ENCODE peak calls at places on chromosome 3, in five cellular contexts. One of them, this sample, is unnamed. For H3K27me3, the result is how much of the 10 kb centered on the place peaks cover.

GRCh38 chr3:46947981-46948791 is 28.4 kb downstream of the CCDC12 start:
- DNase-seq in lower lobe of right lung: peak
- DNase-seq in cardiac muscle cell: peak
- DNase-seq in upper lobe of right lung: peak
- DNase-seq in Karpas-422: no peak
- DNase-seq in this sample: peak

GRCh38 chr3:46061887-46062286 is 34.6 kb upstream of the XCR1 start:
- DNase-seq in cardiac muscle cell: no peak
- DNase-seq in lower lobe of right lung: no peak
- DNase-seq in upper lobe of right lung: no peak
- DNase-seq in Karpas-422: no peak
- DNase-seq in this sample: no peak

GRCh38 chr3:89300519-89300918 is 193.1 kb downstream of the EPHA3 start:
- DNase-seq in Karpas-422: no peak
- DNase-seq in lower lobe of right lung: no peak
- DNase-seq in cardiac muscle cell: no peak
- DNase-seq in upper lobe of right lung: no peak
- DNase-seq in this sample: no peak

GRCh38 chr3:134336587-134336986 is 37.7 kb downstream of the AMOTL2 start:
- DNase-seq in upper lobe of right lung: no peak
- DNase-seq in lower lobe of right lung: no peak
- DNase-seq in Karpas-422: no peak
- DNase-seq in cardiac muscle cell: peak
- DNase-seq in this sample: no peak

GRCh38 chr3:168847293-168847883 is 751.7 kb upstream of the GOLIM4 start:
- DNase-seq in lower lobe of right lung: no peak
- DNase-seq in cardiac muscle cell: peak
- DNase-seq in Karpas-422: peak
- DNase-seq in upper lobe of right lung: no peak
- DNase-seq in this sample: no peak

GRCh38 chr3:71127463-71128243 is 455.9 kb downstream of the FOXP1 start:
- DNase-seq in Karpas-422: no peak
- DNase-seq in lower lobe of right lung: no peak
- DNase-seq in cardiac muscle cell: peak
- DNase-seq in upper lobe of right lung: no peak
- DNase-seq in this sample: no peak

GRCh38 chr3:188946837-188947236 is 224.9 kb upstream of the TPRG1 start:
- DNase-seq in cardiac muscle cell: peak
- DNase-seq in upper lobe of right lung: no peak
- DNase-seq in Karpas-422: no peak
- DNase-seq in lower lobe of right lung: no peak
- DNase-seq in this sample: no peak

GRCh38 chr3:42911551-42911950 is 5.6 kb downstream of the ZNF662 start:
- DNase-seq in Karpas-422: no peak
- DNase-seq in cardiac muscle cell: no peak
- DNase-seq in upper lobe of right lung: no peak
- DNase-seq in lower lobe of right lung: no peak
- DNase-seq in this sample: no peak

GRCh38 chr3:189664311-189664710 is 33.1 kb downstream of the TP63 start:
- DNase-seq in Karpas-422: no peak
- DNase-seq in upper lobe of right lung: no peak
- DNase-seq in cardiac muscle cell: peak
- DNase-seq in lower lobe of right lung: no peak
- DNase-seq in this sample: peak

GRCh38 chr3:51378075-51378474 is 7.0 kb upstream of the MANF start:
- DNase-seq in Karpas-422: no peak
- DNase-seq in cardiac muscle cell: no peak
- DNase-seq in lower lobe of right lung: no peak
- DNase-seq in upper lobe of right lung: no peak
- DNase-seq in this sample: no peak

GRCh38 chr3:32045091-32045964 is 61.1 kb upstream of the GPD1L start:
- DNase-seq in lower lobe of right lung: no peak
- DNase-seq in cardiac muscle cell: peak
- DNase-seq in Karpas-422: no peak
- DNase-seq in upper lobe of right lung: no peak
- DNase-seq in this sample: peak

GRCh38 chr3:185733980-185734724 is 90.7 kb downstream of the IGF2BP2 start:
- DNase-seq in lower lobe of right lung: no peak
- DNase-seq in cardiac muscle cell: peak
- DNase-seq in Karpas-422: peak
- DNase-seq in upper lobe of right lung: no peak
- DNase-seq in this sample: peak

GRCh38 chr3:53618946-53619345 is 124.5 kb downstream of the CACNA1D start:
- DNase-seq in upper lobe of right lung: no peak
- DNase-seq in lower lobe of right lung: no peak
- DNase-seq in cardiac muscle cell: no peak
- DNase-seq in Karpas-422: no peak
- DNase-seq in this sample: no peak

GRCh38 chr3:70800941-70801340 is 488.5 kb upstream of the MDFIC2 start:
- DNase-seq in upper lobe of right lung: no peak
- DNase-seq in Karpas-422: no peak
- DNase-seq in lower lobe of right lung: no peak
- DNase-seq in cardiac muscle cell: no peak
- DNase-seq in this sample: no peak

GRCh38 chr3:23129062-23129461 is 74.1 kb upstream of the UBE2E2 start:
- DNase-seq in cardiac muscle cell: peak
- DNase-seq in Karpas-422: no peak
- DNase-seq in upper lobe of right lung: no peak
- DNase-seq in lower lobe of right lung: no peak
- DNase-seq in this sample: no peak

GRCh38 chr3:170811515-170811914 is 58.5 kb downstream of the RPL22L1 start:
- DNase-seq in cardiac muscle cell: peak
- DNase-seq in Karpas-422: no peak
- DNase-seq in upper lobe of right lung: no peak
- DNase-seq in lower lobe of right lung: no peak
- DNase-seq in this sample: no peak

GRCh38 chr3:183490653-183491052 is 62.2 kb upstream of the MCF2L2 start:
- DNase-seq in upper lobe of right lung: no peak
- DNase-seq in cardiac muscle cell: no peak
- DNase-seq in lower lobe of right lung: no peak
- DNase-seq in Karpas-422: no peak
- DNase-seq in this sample: no peak

GRCh38 chr3:14441240-14441919 is 39.0 kb downstream of the SLC6A6 start:
- DNase-seq in cardiac muscle cell: no peak
- DNase-seq in lower lobe of right lung: no peak
- DNase-seq in Karpas-422: no peak
- DNase-seq in upper lobe of right lung: no peak
- DNase-seq in this sample: no peak

GRCh38 chr3:145359040-145359439 is 801.9 kb downstream of the PLOD2 start:
- DNase-seq in upper lobe of right lung: no peak
- DNase-seq in lower lobe of right lung: no peak
- DNase-seq in cardiac muscle cell: no peak
- DNase-seq in Karpas-422: no peak
- DNase-seq in this sample: no peak

GRCh38 chr3:82891028-82891427 is 1129.6 kb upstream of the GBE1 start:
- DNase-seq in cardiac muscle cell: no peak
- DNase-seq in Karpas-422: no peak
- DNase-seq in upper lobe of right lung: no peak
- DNase-seq in lower lobe of right lung: no peak
- DNase-seq in this sample: no peak

GRCh38 chr3:51391566-51392300 is 648 bp downstream of the RBM15B start:
- DNase-seq in cardiac muscle cell: peak
- DNase-seq in Karpas-422: peak
- DNase-seq in lower lobe of right lung: peak
- DNase-seq in upper lobe of right lung: peak
- DNase-seq in this sample: no peak

GRCh38 chr3:114432356-114432755 is 138.5 kb downstream of the TIGIT start:
- DNase-seq in upper lobe of right lung: no peak
- DNase-seq in Karpas-422: no peak
- DNase-seq in cardiac muscle cell: no peak
- DNase-seq in lower lobe of right lung: no peak
- DNase-seq in this sample: no peak

GRCh38 chr3:171753665-171754408 is 56.4 kb downstream of the PLD1 start:
- DNase-seq in upper lobe of right lung: no peak
- DNase-seq in Karpas-422: no peak
- DNase-seq in cardiac muscle cell: peak
- DNase-seq in lower lobe of right lung: no peak
- DNase-seq in this sample: no peak

GRCh38 chr3:55676643-55677042 is 189.5 kb upstream of the WNT5A start:
- DNase-seq in cardiac muscle cell: no peak
- DNase-seq in lower lobe of right lung: no peak
- DNase-seq in Karpas-422: no peak
- DNase-seq in upper lobe of right lung: no peak
- DNase-seq in this sample: peak

GRCh38 chr3:109098245-109098644 is 19.7 kb downstream of the MORC1 start:
- DNase-seq in upper lobe of right lung: no peak
- DNase-seq in cardiac muscle cell: no peak
- DNase-seq in Karpas-422: peak
- DNase-seq in lower lobe of right lung: no peak
- DNase-seq in this sample: no peak

GRCh38 chr3:170007031-170007663 is 30.6 kb upstream of the GPR160 start:
- DNase-seq in lower lobe of right lung: peak
- DNase-seq in Karpas-422: no peak
- DNase-seq in cardiac muscle cell: peak
- DNase-seq in upper lobe of right lung: no peak
- DNase-seq in this sample: no peak

DNA sequence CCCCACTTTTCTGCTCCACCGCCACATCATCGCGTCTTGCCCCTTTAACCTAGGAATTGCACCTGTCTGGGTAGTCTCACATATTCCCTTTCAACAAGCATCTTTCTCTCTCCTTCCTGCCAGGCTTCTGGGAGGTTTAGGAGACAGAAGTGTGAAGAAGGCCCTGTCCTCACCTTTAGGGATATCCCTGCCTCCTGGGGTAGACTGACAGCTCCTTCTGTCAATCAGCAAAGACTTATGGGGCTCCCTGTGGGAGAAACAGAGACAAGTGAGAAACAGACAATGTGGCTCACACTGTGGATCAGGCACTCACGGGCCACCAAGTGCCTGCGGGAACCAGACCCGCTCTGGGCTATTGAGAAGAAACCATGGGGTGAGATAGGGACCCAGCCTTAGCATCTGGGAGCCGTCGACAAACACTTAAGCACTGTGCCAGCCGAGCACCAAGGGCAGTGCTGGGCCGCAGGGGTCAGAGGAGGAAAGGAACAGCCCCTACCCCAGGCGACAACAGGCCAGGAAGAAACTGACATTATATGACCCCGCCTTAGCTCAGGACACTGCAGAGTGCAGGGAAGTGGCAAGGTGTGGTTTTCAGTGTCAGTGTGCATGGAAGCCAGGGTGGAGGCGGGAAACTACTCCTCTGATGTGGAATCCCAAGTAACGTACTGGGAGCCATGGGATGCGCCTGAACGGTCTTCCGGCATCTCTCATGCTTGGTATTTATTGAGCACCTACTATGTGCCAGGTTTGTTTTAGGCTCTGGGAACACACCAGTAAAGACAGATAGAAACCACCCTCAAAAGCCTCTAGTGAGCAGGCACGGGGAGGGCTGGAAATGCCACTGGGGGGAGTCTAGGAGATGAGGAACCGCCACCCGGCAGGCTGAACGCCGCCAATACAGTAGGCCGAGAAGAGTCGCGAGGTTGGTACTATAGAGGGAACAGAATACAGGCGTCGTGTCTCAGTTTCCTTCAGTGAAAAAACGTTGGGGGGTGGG is 1.8 kb downstream of the EFCC1 start:
- DNase-seq in cardiac muscle cell: no peak
- DNase-seq in upper lobe of right lung: no peak
- DNase-seq in lower lobe of right lung: no peak
- DNase-seq in Karpas-422: no peak
- DNase-seq in this sample: no peak
- H3K27me3 ChIP-seq in cardiac muscle cell: half or more
- H3K27me3 ChIP-seq in upper lobe of right lung: under half
- H3K27me3 ChIP-seq in lower lobe of right lung: under half
- H3K27me3 ChIP-seq in Karpas-422: under half
- H3K27me3 ChIP-seq in this sample: under half

DNA sequence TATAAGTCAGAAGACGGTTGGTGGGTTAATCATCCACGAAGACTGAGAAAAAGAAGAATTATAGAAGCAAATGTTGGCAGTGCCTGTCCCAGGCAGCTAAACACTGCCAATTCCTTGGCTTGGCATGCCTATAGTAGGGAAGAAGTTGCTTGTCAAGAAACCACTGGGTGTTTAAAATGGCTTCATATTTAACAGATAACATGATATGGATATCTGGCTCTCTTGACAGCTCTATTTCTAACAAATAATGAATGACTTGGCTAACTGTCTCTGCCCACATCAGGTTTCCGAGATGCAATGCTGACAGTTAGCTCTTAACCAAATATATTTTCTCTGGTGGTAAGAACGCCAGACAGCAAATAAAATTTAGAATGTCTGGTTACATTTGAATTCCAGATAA is 341.7 kb upstream of the KCNMB2 start:
- DNase-seq in cardiac muscle cell: no peak
- DNase-seq in lower lobe of right lung: no peak
- DNase-seq in Karpas-422: no peak
- DNase-seq in upper lobe of right lung: no peak
- DNase-seq in this sample: no peak
- H3K27ac ChIP-seq in cardiac muscle cell: no peak
- H3K27ac ChIP-seq in lower lobe of right lung: no peak
- H3K27ac ChIP-seq in Karpas-422: no peak
- H3K27ac ChIP-seq in upper lobe of right lung: no peak
- H3K27ac ChIP-seq in this sample: no peak

GRCh38 chr3:181739628-181740027 is 27.9 kb downstream of the SOX2 start:
- DNase-seq in cardiac muscle cell: no peak
- DNase-seq in Karpas-422: no peak
- DNase-seq in upper lobe of right lung: no peak
- DNase-seq in lower lobe of right lung: no peak
- DNase-seq in this sample: no peak
- H3K27me3 ChIP-seq in cardiac muscle cell: under half
- H3K27me3 ChIP-seq in Karpas-422: under half
- H3K27me3 ChIP-seq in upper lobe of right lung: under half
- H3K27me3 ChIP-seq in lower lobe of right lung: under half
- H3K27me3 ChIP-seq in this sample: under half

GRCh38 chr3:11717768-11718581 is 74.3 kb upstream of the VGLL4 start:
- DNase-seq in Karpas-422: no peak
- DNase-seq in upper lobe of right lung: no peak
- DNase-seq in lower lobe of right lung: no peak
- DNase-seq in cardiac muscle cell: peak
- DNase-seq in this sample: no peak
- H3K27ac ChIP-seq in Karpas-422: peak
- H3K27ac ChIP-seq in upper lobe of right lung: peak
- H3K27ac ChIP-seq in lower lobe of right lung: peak
- H3K27ac ChIP-seq in cardiac muscle cell: peak
- H3K27ac ChIP-seq in this sample: peak

DNA sequence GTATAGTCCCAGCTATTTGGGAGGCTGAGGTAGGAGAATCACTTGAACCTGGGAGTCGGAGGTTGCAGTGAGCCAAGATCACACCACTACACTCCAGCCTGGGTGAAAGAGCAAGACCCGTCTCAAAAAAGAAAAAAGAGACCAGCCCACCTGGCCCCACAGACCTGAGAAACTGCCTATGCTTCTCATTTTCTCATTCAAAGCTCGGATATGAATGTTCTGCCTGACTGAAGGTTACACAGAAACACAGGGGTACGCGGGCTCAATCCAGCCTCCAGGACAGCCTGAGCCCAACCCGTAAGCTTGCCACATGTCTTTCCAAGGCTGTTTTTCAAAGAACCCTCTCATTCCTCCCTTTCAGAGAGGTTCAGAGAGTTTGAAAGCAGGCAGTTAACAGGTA is 9.7 kb upstream of the LRRC15 start:
- DNase-seq in Karpas-422: no peak
- DNase-seq in upper lobe of right lung: peak
- DNase-seq in cardiac muscle cell: no peak
- DNase-seq in lower lobe of right lung: no peak
- DNase-seq in this sample: no peak
- H3K27me3 ChIP-seq in Karpas-422: under half
- H3K27me3 ChIP-seq in upper lobe of right lung: under half
- H3K27me3 ChIP-seq in cardiac muscle cell: under half
- H3K27me3 ChIP-seq in lower lobe of right lung: under half
- H3K27me3 ChIP-seq in this sample: under half

This sample was measured in gastrocnemius medialis.